ENCODE peak calls at places on chromosomes 4 and X, in ten cellular contexts. One of them, this sample, is unnamed.

GRCh38 chrX:129983575-129984131 is 1.2 kb downstream of the BCORL1 start:
- DNase-seq in pancreas: peak; percentile 60
- DNase-seq in ascending aorta: no peak
- DNase-seq in mucosa of descending colon: peak; percentile 61
- DNase-seq in fibroblast of pulmonary artery: no peak
- DNase-seq in OCI-LY7: no peak
- DNase-seq in progenitor cell of endocrine pancreas: peak; percentile 28
- DNase-seq in AG10803: no peak
- DNase-seq in activated CD8-positive, alpha-beta T cell treated with anti-CD3 and anti-CD28 coated beads for 36 hours: no peak
- DNase-seq in neural progenitor cell: peak; percentile 74
- DNase-seq in this sample: no peak

GRCh38 chr4:10115271-10115656 is 1.3 kb downstream of the WDR1 start:
- DNase-seq in neural progenitor cell: no peak
- DNase-seq in pancreas: no peak
- DNase-seq in ascending aorta: no peak
- DNase-seq in OCI-LY7: no peak
- DNase-seq in activated CD8-positive, alpha-beta T cell treated with anti-CD3 and anti-CD28 coated beads for 36 hours: no peak
- DNase-seq in mucosa of descending colon: no peak
- DNase-seq in AG10803: peak; percentile 69
- DNase-seq in progenitor cell of endocrine pancreas: no peak
- DNase-seq in fibroblast of pulmonary artery: peak; percentile 69
- DNase-seq in this sample: no peak

GRCh38 chr4:139453041-139453370 is 915 bp upstream of the RAB33B start:
- DNase-seq in AG10803: no peak
- DNase-seq in mucosa of descending colon: no peak
- DNase-seq in neural progenitor cell: no peak
- DNase-seq in ascending aorta: no peak
- DNase-seq in OCI-LY7: peak; percentile 91
- DNase-seq in progenitor cell of endocrine pancreas: no peak
- DNase-seq in activated CD8-positive, alpha-beta T cell treated with anti-CD3 and anti-CD28 coated beads for 36 hours: peak; percentile 85
- DNase-seq in fibroblast of pulmonary artery: no peak
- DNase-seq in pancreas: no peak
- DNase-seq in this sample: no peak

GRCh38 chrX:3362956-3363355 is 16.5 kb upstream of the MXRA5 start:
- DNase-seq in AG10803: no peak
- DNase-seq in mucosa of descending colon: no peak
- DNase-seq in fibroblast of pulmonary artery: no peak
- DNase-seq in progenitor cell of endocrine pancreas: no peak
- DNase-seq in pancreas: no peak
- DNase-seq in activated CD8-positive, alpha-beta T cell treated with anti-CD3 and anti-CD28 coated beads for 36 hours: no peak
- DNase-seq in OCI-LY7: no peak
- DNase-seq in neural progenitor cell: no peak
- DNase-seq in ascending aorta: no peak
- DNase-seq in this sample: no peak

GRCh38 chr4:153169811-153170210 is 34.4 kb upstream of the TRIM2 start:
- DNase-seq in mucosa of descending colon: no peak
- DNase-seq in ascending aorta: no peak
- DNase-seq in AG10803: no peak
- DNase-seq in activated CD8-positive, alpha-beta T cell treated with anti-CD3 and anti-CD28 coated beads for 36 hours: no peak
- DNase-seq in OCI-LY7: no peak
- DNase-seq in pancreas: no peak
- DNase-seq in fibroblast of pulmonary artery: no peak
- DNase-seq in progenitor cell of endocrine pancreas: no peak
- DNase-seq in neural progenitor cell: no peak
- DNase-seq in this sample: no peak

GRCh38 chrX:130393451-130394074 is 8.1 kb upstream of the GPR119 start:
- DNase-seq in progenitor cell of endocrine pancreas: peak; percentile 23
- DNase-seq in activated CD8-positive, alpha-beta T cell treated with anti-CD3 and anti-CD28 coated beads for 36 hours: peak; percentile 4
- DNase-seq in AG10803: peak; percentile 62
- DNase-seq in mucosa of descending colon: no peak
- DNase-seq in ascending aorta: no peak
- DNase-seq in fibroblast of pulmonary artery: peak; percentile 56
- DNase-seq in OCI-LY7: peak; percentile 23
- DNase-seq in pancreas: peak; percentile 71
- DNase-seq in neural progenitor cell: peak; percentile 65
- DNase-seq in this sample: no peak

GRCh38 chr4:39814403-39815185 is 116.7 kb downstream of the UBE2K start:
- DNase-seq in fibroblast of pulmonary artery: peak; percentile 42
- DNase-seq in activated CD8-positive, alpha-beta T cell treated with anti-CD3 and anti-CD28 coated beads for 36 hours: peak; percentile 21
- DNase-seq in mucosa of descending colon: no peak
- DNase-seq in neural progenitor cell: peak; percentile 26
- DNase-seq in pancreas: no peak
- DNase-seq in OCI-LY7: peak; percentile 16
- DNase-seq in AG10803: peak; percentile 25
- DNase-seq in ascending aorta: no peak
- DNase-seq in progenitor cell of endocrine pancreas: no peak
- DNase-seq in this sample: no peak

GRCh38 chrX:100643943-100644587 is at the start of gene SRPX2:
- DNase-seq in ascending aorta: peak; percentile 40
- DNase-seq in mucosa of descending colon: no peak
- DNase-seq in OCI-LY7: no peak
- DNase-seq in activated CD8-positive, alpha-beta T cell treated with anti-CD3 and anti-CD28 coated beads for 36 hours: no peak
- DNase-seq in AG10803: peak; percentile 87
- DNase-seq in pancreas: no peak
- DNase-seq in fibroblast of pulmonary artery: peak; percentile 91
- DNase-seq in neural progenitor cell: no peak
- DNase-seq in progenitor cell of endocrine pancreas: no peak
- DNase-seq in this sample: no peak

GRCh38 chr4:185352202-185352601 is 43.5 kb downstream of the LRP2BP start:
- DNase-seq in progenitor cell of endocrine pancreas: no peak
- DNase-seq in neural progenitor cell: no peak
- DNase-seq in activated CD8-positive, alpha-beta T cell treated with anti-CD3 and anti-CD28 coated beads for 36 hours: no peak
- DNase-seq in pancreas: no peak
- DNase-seq in ascending aorta: no peak
- DNase-seq in AG10803: no peak
- DNase-seq in OCI-LY7: no peak
- DNase-seq in mucosa of descending colon: no peak
- DNase-seq in fibroblast of pulmonary artery: no peak
- DNase-seq in this sample: no peak

GRCh38 chr4:2266181-2266580 is 4.3 kb upstream of the MXD4 start:
- DNase-seq in fibroblast of pulmonary artery: peak; percentile 68
- DNase-seq in progenitor cell of endocrine pancreas: no peak
- DNase-seq in pancreas: no peak
- DNase-seq in activated CD8-positive, alpha-beta T cell treated with anti-CD3 and anti-CD28 coated beads for 36 hours: no peak
- DNase-seq in neural progenitor cell: no peak
- DNase-seq in ascending aorta: no peak
- DNase-seq in OCI-LY7: no peak
- DNase-seq in AG10803: peak; percentile 69
- DNase-seq in mucosa of descending colon: peak; percentile 45
- DNase-seq in this sample: no peak

GRCh38 chr4:80202784-80203553 is 5.7 kb downstream of the PRDM8 start:
- DNase-seq in fibroblast of pulmonary artery: peak; percentile 33
- DNase-seq in neural progenitor cell: peak; percentile 77
- DNase-seq in AG10803: no peak
- DNase-seq in progenitor cell of endocrine pancreas: no peak
- DNase-seq in OCI-LY7: no peak
- DNase-seq in mucosa of descending colon: peak; percentile 77
- DNase-seq in ascending aorta: no peak
- DNase-seq in pancreas: peak; percentile 70
- DNase-seq in activated CD8-positive, alpha-beta T cell treated with anti-CD3 and anti-CD28 coated beads for 36 hours: peak; percentile 71
- DNase-seq in this sample: no peak

GRCh38 chr4:168908093-168908492 is 102.0 kb downstream of the CBR4 start:
- DNase-seq in OCI-LY7: no peak
- DNase-seq in mucosa of descending colon: no peak
- DNase-seq in fibroblast of pulmonary artery: peak; percentile 62
- DNase-seq in pancreas: no peak
- DNase-seq in progenitor cell of endocrine pancreas: no peak
- DNase-seq in activated CD8-positive, alpha-beta T cell treated with anti-CD3 and anti-CD28 coated beads for 36 hours: no peak
- DNase-seq in neural progenitor cell: no peak
- DNase-seq in AG10803: peak; percentile 55
- DNase-seq in ascending aorta: no peak
- DNase-seq in this sample: no peak

GRCh38 chr4:187999406-187999932 is 3.9 kb downstream of the ZFP42 start:
- DNase-seq in mucosa of descending colon: no peak
- DNase-seq in fibroblast of pulmonary artery: no peak
- DNase-seq in OCI-LY7: no peak
- DNase-seq in ascending aorta: no peak
- DNase-seq in neural progenitor cell: no peak
- DNase-seq in AG10803: no peak
- DNase-seq in activated CD8-positive, alpha-beta T cell treated with anti-CD3 and anti-CD28 coated beads for 36 hours: no peak
- DNase-seq in progenitor cell of endocrine pancreas: no peak
- DNase-seq in pancreas: no peak
- DNase-seq in this sample: no peak

GRCh38 chr4:14023901-14024300 is 396.4 kb upstream of the BOD1L1 start:
- DNase-seq in progenitor cell of endocrine pancreas: no peak
- DNase-seq in neural progenitor cell: no peak
- DNase-seq in pancreas: no peak
- DNase-seq in AG10803: no peak
- DNase-seq in mucosa of descending colon: no peak
- DNase-seq in ascending aorta: no peak
- DNase-seq in fibroblast of pulmonary artery: no peak
- DNase-seq in activated CD8-positive, alpha-beta T cell treated with anti-CD3 and anti-CD28 coated beads for 36 hours: no peak
- DNase-seq in OCI-LY7: no peak
- DNase-seq in this sample: no peak

GRCh38 chrX:133781174-133781573 is 204.2 kb downstream of the GPC3 start:
- DNase-seq in progenitor cell of endocrine pancreas: no peak
- DNase-seq in neural progenitor cell: no peak
- DNase-seq in fibroblast of pulmonary artery: no peak
- DNase-seq in ascending aorta: no peak
- DNase-seq in mucosa of descending colon: no peak
- DNase-seq in OCI-LY7: no peak
- DNase-seq in pancreas: no peak
- DNase-seq in activated CD8-positive, alpha-beta T cell treated with anti-CD3 and anti-CD28 coated beads for 36 hours: no peak
- DNase-seq in AG10803: no peak
- DNase-seq in this sample: no peak

GRCh38 chr4:56654238-56654632 is 26.9 kb downstream of the HOPX start:
- DNase-seq in activated CD8-positive, alpha-beta T cell treated with anti-CD3 and anti-CD28 coated beads for 36 hours: no peak
- DNase-seq in mucosa of descending colon: no peak
- DNase-seq in fibroblast of pulmonary artery: peak; percentile 29
- DNase-seq in pancreas: no peak
- DNase-seq in OCI-LY7: no peak
- DNase-seq in AG10803: no peak
- DNase-seq in neural progenitor cell: no peak
- DNase-seq in ascending aorta: no peak
- DNase-seq in progenitor cell of endocrine pancreas: no peak
- DNase-seq in this sample: no peak

GRCh38 chrX:65933085-65933589 is 106.7 kb downstream of the VSIG4 start:
- DNase-seq in AG10803: no peak
- DNase-seq in progenitor cell of endocrine pancreas: no peak
- DNase-seq in fibroblast of pulmonary artery: no peak
- DNase-seq in pancreas: no peak
- DNase-seq in activated CD8-positive, alpha-beta T cell treated with anti-CD3 and anti-CD28 coated beads for 36 hours: no peak
- DNase-seq in ascending aorta: no peak
- DNase-seq in mucosa of descending colon: no peak
- DNase-seq in neural progenitor cell: no peak
- DNase-seq in OCI-LY7: no peak
- DNase-seq in this sample: no peak

GRCh38 chrX:23907496-23908218 is at the start of the genes APOO and CXorf58:
- DNase-seq in AG10803: peak; percentile 89
- DNase-seq in activated CD8-positive, alpha-beta T cell treated with anti-CD3 and anti-CD28 coated beads for 36 hours: peak; percentile 92
- DNase-seq in fibroblast of pulmonary artery: peak; percentile 93
- DNase-seq in mucosa of descending colon: peak; percentile 95
- DNase-seq in progenitor cell of endocrine pancreas: peak; percentile 93
- DNase-seq in OCI-LY7: peak; percentile 93
- DNase-seq in ascending aorta: peak; percentile 58
- DNase-seq in neural progenitor cell: peak; percentile 99
- DNase-seq in pancreas: peak; percentile 90
- DNase-seq in this sample: peak; percentile 97

GRCh38 chr4:5218376-5219069 is 167.2 kb downstream of the STK32B start:
- DNase-seq in neural progenitor cell: no peak
- DNase-seq in progenitor cell of endocrine pancreas: no peak
- DNase-seq in mucosa of descending colon: no peak
- DNase-seq in AG10803: no peak
- DNase-seq in pancreas: no peak
- DNase-seq in OCI-LY7: no peak
- DNase-seq in activated CD8-positive, alpha-beta T cell treated with anti-CD3 and anti-CD28 coated beads for 36 hours: no peak
- DNase-seq in fibroblast of pulmonary artery: no peak
- DNase-seq in ascending aorta: no peak
- DNase-seq in this sample: no peak

GRCh38 chr4:8058031-8058479 is 100.6 kb downstream of the ABLIM2 start:
- DNase-seq in pancreas: no peak
- DNase-seq in fibroblast of pulmonary artery: no peak
- DNase-seq in ascending aorta: no peak
- DNase-seq in mucosa of descending colon: no peak
- DNase-seq in activated CD8-positive, alpha-beta T cell treated with anti-CD3 and anti-CD28 coated beads for 36 hours: no peak
- DNase-seq in progenitor cell of endocrine pancreas: no peak
- DNase-seq in OCI-LY7: no peak
- DNase-seq in AG10803: no peak
- DNase-seq in neural progenitor cell: no peak
- DNase-seq in this sample: peak; percentile 80
- TF ChIP-seq CTCF in pancreas: no peak
- TF ChIP-seq CTCF in fibroblast of pulmonary artery: no peak
- TF ChIP-seq CTCF in ascending aorta: no peak
- TF ChIP-seq CTCF in mucosa of descending colon: no peak
- TF ChIP-seq CTCF in activated CD8-positive, alpha-beta T cell treated with anti-CD3 and anti-CD28 coated beads for 36 hours: no peak
- TF ChIP-seq CTCF in progenitor cell of endocrine pancreas: no peak
- TF ChIP-seq CTCF in OCI-LY7: no peak
- TF ChIP-seq CTCF in AG10803: no peak
- TF ChIP-seq CTCF in neural progenitor cell: no peak
- TF ChIP-seq CTCF in this sample: no peak

DNA sequence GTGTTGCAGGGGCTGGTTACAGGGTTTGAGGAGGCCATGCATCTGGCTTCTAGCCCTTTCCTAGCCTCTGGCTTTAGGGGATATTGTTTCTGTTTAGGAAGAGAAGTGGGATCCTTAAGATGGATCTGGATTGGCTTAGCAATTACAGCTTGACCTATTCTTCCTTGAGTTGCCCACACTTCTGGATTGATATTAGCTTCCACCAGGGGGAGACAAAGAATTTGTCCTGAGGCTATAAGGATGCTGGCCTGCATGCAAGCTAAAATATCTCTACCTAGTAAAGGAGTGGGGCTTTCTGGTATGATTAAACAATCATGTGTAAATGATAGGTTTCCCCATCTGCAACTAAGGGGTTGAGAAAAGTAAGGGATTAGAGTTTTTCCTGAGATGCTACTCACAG is 117.2 kb downstream of the TEX13C start:
- DNase-seq in fibroblast of pulmonary artery: peak; percentile 15
- DNase-seq in AG10803: no peak
- DNase-seq in activated CD8-positive, alpha-beta T cell treated with anti-CD3 and anti-CD28 coated beads for 36 hours: no peak
- DNase-seq in progenitor cell of endocrine pancreas: no peak
- DNase-seq in mucosa of descending colon: no peak
- DNase-seq in ascending aorta: no peak
- DNase-seq in OCI-LY7: peak; percentile 22
- DNase-seq in pancreas: no peak
- DNase-seq in neural progenitor cell: peak; percentile 47
- DNase-seq in this sample: no peak
- TF ChIP-seq CTCF in fibroblast of pulmonary artery: peak; percentile 5
- TF ChIP-seq CTCF in AG10803: no peak
- TF ChIP-seq CTCF in activated CD8-positive, alpha-beta T cell treated with anti-CD3 and anti-CD28 coated beads for 36 hours: peak; percentile 17
- TF ChIP-seq CTCF in progenitor cell of endocrine pancreas: peak; percentile 70
- TF ChIP-seq CTCF in mucosa of descending colon: no peak
- TF ChIP-seq CTCF in ascending aorta: no peak
- TF ChIP-seq CTCF in OCI-LY7: peak; percentile 67
- TF ChIP-seq CTCF in pancreas: no peak
- TF ChIP-seq CTCF in neural progenitor cell: peak; percentile 57
- TF ChIP-seq CTCF in this sample: peak; percentile 20

GRCh38 chrX:88397551-88397950 is 349.5 kb upstream of the CPXCR1 start:
- DNase-seq in pancreas: no peak
- DNase-seq in ascending aorta: no peak
- DNase-seq in neural progenitor cell: no peak
- DNase-seq in fibroblast of pulmonary artery: no peak
- DNase-seq in progenitor cell of endocrine pancreas: no peak
- DNase-seq in AG10803: no peak
- DNase-seq in OCI-LY7: no peak
- DNase-seq in mucosa of descending colon: no peak
- DNase-seq in activated CD8-positive, alpha-beta T cell treated with anti-CD3 and anti-CD28 coated beads for 36 hours: no peak
- DNase-seq in this sample: no peak
- TF ChIP-seq CTCF in pancreas: no peak
- TF ChIP-seq CTCF in ascending aorta: no peak
- TF ChIP-seq CTCF in neural progenitor cell: peak; percentile 42
- TF ChIP-seq CTCF in fibroblast of pulmonary artery: no peak
- TF ChIP-seq CTCF in progenitor cell of endocrine pancreas: peak; percentile 54
- TF ChIP-seq CTCF in AG10803: no peak
- TF ChIP-seq CTCF in OCI-LY7: no peak
- TF ChIP-seq CTCF in mucosa of descending colon: no peak
- TF ChIP-seq CTCF in activated CD8-positive, alpha-beta T cell treated with anti-CD3 and anti-CD28 coated beads for 36 hours: no peak
- TF ChIP-seq CTCF in this sample: peak; percentile 44

GRCh38 chrX:11540532-11541377 is 125.0 kb downstream of the ARHGAP6 start:
- DNase-seq in fibroblast of pulmonary artery: no peak
- DNase-seq in ascending aorta: no peak
- DNase-seq in pancreas: no peak
- DNase-seq in AG10803: no peak
- DNase-seq in mucosa of descending colon: no peak
- DNase-seq in OCI-LY7: no peak
- DNase-seq in neural progenitor cell: no peak
- DNase-seq in activated CD8-positive, alpha-beta T cell treated with anti-CD3 and anti-CD28 coated beads for 36 hours: no peak
- DNase-seq in progenitor cell of endocrine pancreas: no peak
- DNase-seq in this sample: no peak
- TF ChIP-seq CTCF in fibroblast of pulmonary artery: peak; percentile 15
- TF ChIP-seq CTCF in ascending aorta: no peak
- TF ChIP-seq CTCF in pancreas: no peak
- TF ChIP-seq CTCF in AG10803: peak; percentile 18
- TF ChIP-seq CTCF in mucosa of descending colon: no peak
- TF ChIP-seq CTCF in OCI-LY7: no peak
- TF ChIP-seq CTCF in neural progenitor cell: no peak
- TF ChIP-seq CTCF in activated CD8-positive, alpha-beta T cell treated with anti-CD3 and anti-CD28 coated beads for 36 hours: no peak
- TF ChIP-seq CTCF in progenitor cell of endocrine pancreas: no peak
- TF ChIP-seq CTCF in this sample: peak; percentile 20

This sample was measured in chondrocyte.